ENCODE peak calls at places on chromosome 11, in ten cellular contexts. I is NCI-H460; J is LoVo; E is activated naive CD8-positive, alpha-beta T cell treated with anti-CD3 and anti-CD28 coated beads, Interleukin-2, amount 10 ng/mL, durations not matched to agents 7 days and 5 days; F is GDM1; R is left cardiac atrium; C is heart left ventricle; W is NCI-H2081 treated with DMSO at 0.1 percent for 48 hours; Q is endodermal cell; X is naive thymus-derived CD8-positive, alpha-beta T cell. T is an unnamed sample.

GRCh38 chr11:34601085-34601444 is 19.8 kb upstream of the EHF start:
- DNase-seq in I (no peak), J (no peak), E (no peak), F (no peak), R (no peak), C (no peak), W (no peak), Q (no peak), X (no peak), T (peak)

GRCh38 chr11:43708776-43709175 is 28.2 kb downstream of the HSD17B12 start:
- DNase-seq in I (no peak), J (no peak), E (no peak), F (no peak), R (no peak), C (no peak), W (no peak), Q (no peak), X (no peak), T (no peak)

GRCh38 chr11:116990061-116990473 is 108.2 kb downstream of the SIK3 start:
- DNase-seq in I (no peak), J (no peak), E (no peak), F (no peak), R (no peak), C (no peak), W (no peak), Q (no peak), X (no peak), T (no peak)

GRCh38 chr11:76592025-76592914 is 78.3 kb downstream of the LRRC32 start:
- DNase-seq in I (no peak), J (no peak), E (no peak), F (no peak), R (no peak), C (no peak), W (no peak), Q (no peak), X (no peak), T (no peak)

GRCh38 chr11:126310229-126310991 is 6.5 kb downstream of the DCPS start:
- DNase-seq in I (peak), J (peak), E (peak), F (peak), R (peak), C (peak), W (no peak), Q (peak), X (peak), T (peak)

GRCh38 chr11:63839508-63840355 is 822 bp downstream of the MARK2 start:
- DNase-seq in I (no peak), J (no peak), E (peak), F (peak), R (peak), C (peak), W (no peak), Q (no peak), X (peak), T (no peak)

GRCh38 chr11:72221386-72221785 is 3.2 kb upstream of the INPPL1 start:
- DNase-seq in I (no peak), J (no peak), E (peak), F (no peak), R (peak), C (no peak), W (no peak), Q (peak), X (no peak), T (no peak)

GRCh38 chr11:108483163-108483562 is 15.0 kb downstream of the POGLUT3 start:
- DNase-seq in I (no peak), J (no peak), E (no peak), F (no peak), R (no peak), C (no peak), W (no peak), Q (no peak), X (no peak), T (no peak)

GRCh38 chr11:84969103-84969502 is 658.0 kb downstream of the DLG2 start:
- DNase-seq in I (no peak), J (no peak), E (no peak), F (no peak), R (peak), C (peak), W (no peak), Q (no peak), X (no peak), T (no peak)

GRCh38 chr11:36372101-36372767 is 76.1 kb downstream of the PRR5L start:
- DNase-seq in I (peak), J (no peak), E (no peak), F (no peak), R (no peak), C (no peak), W (no peak), Q (no peak), X (no peak), T (no peak)

GRCh38 chr11:72653616-72654000 is 20.6 kb downstream of the PDE2A start:
- DNase-seq in I (no peak), J (no peak), E (no peak), F (no peak), R (no peak), C (no peak), W (no peak), Q (no peak), X (no peak), T (no peak)

GRCh38 chr11:57460017-57460755 is at the start of gene RTN4RL2:
- DNase-seq in I (peak), J (peak), E (peak), F (no peak), R (no peak), C (peak), W (no peak), Q (peak), X (peak), T (peak)

GRCh38 chr11:81174646-81175330 is 1558.9 kb downstream of the FAM181B start:
- DNase-seq in I (no peak), J (no peak), E (no peak), F (no peak), R (no peak), C (no peak), W (no peak), Q (no peak), X (no peak), T (no peak)

GRCh38 chr11:69508974-69509373 is 27.5 kb downstream of the LINC01488 start:
- DNase-seq in I (no peak), J (no peak), E (no peak), F (no peak), R (peak), C (no peak), W (no peak), Q (no peak), X (no peak), T (no peak)

GRCh38 chr11:34354782-34355181 is 3.0 kb downstream of the ABTB2 start:
- DNase-seq in I (no peak), J (no peak), E (no peak), F (no peak), R (no peak), C (no peak), W (no peak), Q (no peak), X (no peak), T (no peak)

GRCh38 chr11:88288560-88288959 is 49.0 kb downstream of the CTSC start:
- DNase-seq in I (no peak), J (no peak), E (no peak), F (no peak), R (no peak), C (no peak), W (no peak), Q (no peak), X (no peak), T (no peak)

GRCh38 chr11:5369793-5370192 is 13.8 kb upstream of the OR51M1 start:
- DNase-seq in I (peak), J (no peak), E (no peak), F (peak), R (no peak), C (no peak), W (no peak), Q (no peak), X (no peak), T (peak)

GRCh38 chr11:110075087-110075821 is 17.9 kb upstream of the ZC3H12C start:
- DNase-seq in I (no peak), J (no peak), E (no peak), F (no peak), R (peak), C (no peak), W (no peak), Q (no peak), X (no peak), T (no peak)